ENCODE peak calls at places on chromosomes 1 and 21, in five cellular contexts. D is Karpas-422, S is fibroblast of lung, T is adipocyte, Q is PC-3. X is an unnamed sample.
A peak's percentile ranks its signal among the peaks of the same experiment; 100 is the strongest.

GRCh38 chr1:60697204-60697994 is 385.0 kb upstream of the NFIA start:
- DNase-seq in D (no peak), T (peak; percentile 40), S (peak; percentile 3), Q (no peak), X (no peak)

GRCh38 chr1:228385232-228385631 is 21.4 kb downstream of the TRIM11 start:
- DNase-seq in T (no peak), D (no peak), S (no peak), Q (no peak), X (no peak)

GRCh38 chr1:198630863-198631262 is 8.0 kb upstream of the PTPRC start:
- DNase-seq in T (no peak), Q (no peak), D (no peak), S (no peak), X (no peak)

GRCh38 chr1:36913523-36914060 is 120.7 kb downstream of the GRIK3 start:
- DNase-seq in Q (no peak), T (no peak), S (no peak), D (no peak), X (no peak)

GRCh38 chr1:59500970-59501742 is 204.3 kb downstream of the FGGY start:
- DNase-seq in Q (no peak), T (no peak), D (no peak), S (no peak), X (no peak)

GRCh38 chr1:183982172-183982963 is 55.2 kb downstream of the COLGALT2 start:
- DNase-seq in D (no peak), T (no peak), S (no peak), Q (no peak), X (no peak)

GRCh38 chr1:63773815-63774616 is at the start of gene ROR1:
- DNase-seq in S (peak; percentile 88), D (no peak), Q (peak; percentile 87), T (peak; percentile 96), X (no peak)

GRCh38 chr1:205714190-205714905 is 34.0 kb upstream of the SLC45A3 start:
- DNase-seq in S (peak; percentile 47), T (peak; percentile 38), Q (peak; percentile 61), D (no peak), X (no peak)

GRCh38 chr1:219567341-219567947 is 45.5 kb downstream of the ZC3H11B start:
- DNase-seq in T (peak; percentile 81), D (peak; percentile 55), Q (peak; percentile 87), S (peak; percentile 80), X (peak; percentile 26)

GRCh38 chr21:26388731-26389231 is 184.3 kb downstream of the CYYR1 start:
- DNase-seq in Q (peak; percentile 89), T (peak; percentile 61), D (no peak), S (peak; percentile 29), X (no peak)

GRCh38 chr1:8314346-8315280 is 3.3 kb upstream of the SLC45A1 start:
- DNase-seq in D (peak; percentile 45), S (peak; percentile 80), Q (peak; percentile 90), T (peak; percentile 87), X (peak; percentile 8)

GRCh38 chr1:200445213-200445612 is 35.4 kb upstream of the ZNF281 start:
- DNase-seq in T (no peak), Q (peak; percentile 90), D (no peak), S (no peak), X (no peak)

GRCh38 chr1:156445789-156446263 is 54.7 kb downstream of the MEF2D start:
- DNase-seq in S (peak; percentile 75), D (peak; percentile 90), Q (peak; percentile 96), T (peak; percentile 91), X (peak; percentile 56)

GRCh38 chr1:200510228-200510623 is 100.4 kb upstream of the ZNF281 start:
- DNase-seq in Q (peak; percentile 99), T (peak; percentile 95), D (peak; percentile 92), S (peak; percentile 92), X (peak; percentile 90)

GRCh38 chr1:204971700-204972336 is 71.2 kb upstream of the CNTN2 start:
- DNase-seq in S (peak; percentile 2), T (peak; percentile 52), Q (peak; percentile 81), D (no peak), X (no peak)

GRCh38 chr1:50681931-50682330 is 258.7 kb upstream of the DMRTA2 start:
- DNase-seq in D (no peak), T (no peak), S (no peak), Q (peak; percentile 58), X (no peak)

GRCh38 chr21:28539623-28539988 is 453.1 kb downstream of the LTN1 start:
- DNase-seq in S (no peak), Q (no peak), T (no peak), D (no peak), X (no peak)

GRCh38 chr1:158527190-158527815 is 26.9 kb downstream of the OR6Y1 start:
- DNase-seq in D (peak; percentile 69), Q (peak; percentile 36), T (no peak), S (peak; percentile 61), X (no peak)

GRCh38 chr1:183674339-183674738 is 21.2 kb upstream of the APOBEC4 start:
- DNase-seq in Q (no peak), S (no peak), T (no peak), D (no peak), X (no peak)

GRCh38 chr1:232123775-232124659 is 497.4 kb downstream of the DISC1 start:
- DNase-seq in S (no peak), Q (peak; percentile 12), D (no peak), T (peak; percentile 35), X (no peak)
- H3K4me3 ChIP-seq in S (no peak overlapping the region), Q (no peak overlapping the region), D (no peak overlapping the region), T (no peak overlapping the region), X (no peak overlapping the region)

GRCh38 chr1:5477716-5478115 is 514.5 kb downstream of the NPHP4 start:
- DNase-seq in D (no peak), S (no peak), T (no peak), Q (no peak), X (no peak)
- H3K9me3 ChIP-seq in D (no peaks in the 10 kb centered on the region), S (no peaks in the 10 kb centered on the region), T (no peaks in the 10 kb centered on the region), Q (no peaks in the 10 kb centered on the region), X (no peaks in the 10 kb centered on the region)

GRCh38 chr1:53396563-53397268 is 62.5 kb upstream of the DMRTB1 start:
- DNase-seq in D (no peak), S (no peak), Q (no peak), T (no peak), X (no peak)
- H3K9ac ChIP-seq in D (no peak overlapping the region), S (no peak overlapping the region), Q (no peak overlapping the region), T (no peak overlapping the region), X (no peak overlapping the region)

GRCh38 chr1:207822602-207823451 is 71.0 kb downstream of the CD46 start:
- DNase-seq in Q (peak; percentile 17), T (peak; percentile 29), S (peak; percentile 37), D (peak; percentile 98), X (no peak)
- H3K4me3 ChIP-seq in Q (no peak overlapping the region), T (peak overlapping the region; percentile 91), S (peak overlapping the region; percentile 60), D (peak overlapping the region; percentile 84), X (no peak overlapping the region)